ENCODE peak calls at places on chromosome 9, in ten cellular contexts. O, M, Z, T, Q, B, U, I, R and A are unnamed samples.

GRCh38 chr9:6382681-6383080 is 30.3 kb upstream of the UHRF2 start:
- DNase-seq in O (no peak), M (no peak), Z (no peak), T (no peak), Q (peak), B (no peak), U (no peak), I (no peak), R (no peak), A (no peak)

GRCh38 chr9:89662718-89663246 is 58.0 kb downstream of the GADD45G start:
- DNase-seq in O (no peak), M (no peak), Z (no peak), T (no peak), Q (no peak), B (no peak), U (no peak), I (no peak), R (no peak), A (no peak)

GRCh38 chr9:12838546-12838945 is 63.7 kb downstream of the LURAP1L start:
- DNase-seq in O (no peak), M (no peak), Z (no peak), T (no peak), Q (peak), B (no peak), U (no peak), I (no peak), R (no peak), A (no peak)

GRCh38 chr9:126514037-126514821 is 99.5 kb upstream of the LMX1B start:
- DNase-seq in O (peak), M (peak), Z (peak), T (no peak), Q (peak), B (no peak), U (peak), I (no peak), R (no peak), A (peak)

GRCh38 chr9:18438300-18438925 is 35.5 kb upstream of the ADAMTSL1 start:
- DNase-seq in O (peak), M (peak), Z (no peak), T (peak), Q (peak), B (no peak), U (peak), I (no peak), R (peak), A (peak)

GRCh38 chr9:119086590-119086989 is 282.6 kb downstream of the BRINP1 start:
- DNase-seq in O (no peak), M (no peak), Z (no peak), T (no peak), Q (no peak), B (no peak), U (no peak), I (no peak), R (no peak), A (no peak)

GRCh38 chr9:91789941-91790340 is 160.1 kb downstream of the ROR2 start:
- DNase-seq in O (no peak), M (no peak), Z (no peak), T (no peak), Q (peak), B (no peak), U (no peak), I (no peak), R (no peak), A (no peak)

GRCh38 chr9:18238254-18238653 is 235.7 kb upstream of the ADAMTSL1 start:
- DNase-seq in O (no peak), M (no peak), Z (no peak), T (no peak), Q (peak), B (no peak), U (no peak), I (no peak), R (no peak), A (no peak)

GRCh38 chr9:2722715-2723114 is 5.4 kb downstream of the KCNV2 start:
- DNase-seq in O (no peak), M (no peak), Z (no peak), T (no peak), Q (peak), B (peak), U (no peak), I (peak), R (no peak), A (no peak)

GRCh38 chr9:80648336-80648735 is 1041.0 kb downstream of the TLE1 start:
- DNase-seq in O (no peak), M (no peak), Z (no peak), T (no peak), Q (peak), B (no peak), U (no peak), I (no peak), R (no peak), A (no peak)

GRCh38 chr9:80235752-80236151 is 664.0 kb downstream of the TLE4 start:
- DNase-seq in O (no peak), M (no peak), Z (no peak), T (no peak), Q (no peak), B (no peak), U (no peak), I (no peak), R (no peak), A (no peak)

GRCh38 chr9:70484232-70485130 is 70.0 kb upstream of the KLF9 start:
- DNase-seq in O (no peak), M (peak), Z (no peak), T (peak), Q (peak), B (no peak), U (peak), I (peak), R (peak), A (peak)

GRCh38 chr9:38278931-38279532 is 113.5 kb upstream of the ALDH1B1 start:
- DNase-seq in O (no peak), M (no peak), Z (no peak), T (no peak), Q (no peak), B (no peak), U (no peak), I (no peak), R (no peak), A (no peak)

GRCh38 chr9:136482046-136482792 is 621 bp downstream of the SEC16A start:
- DNase-seq in O (no peak), M (no peak), Z (peak), T (peak), Q (peak), B (peak), U (peak), I (no peak), R (peak), A (no peak)

GRCh38 chr9:126607731-126608130 is 6.0 kb upstream of the LMX1B start:
- DNase-seq in O (no peak), M (no peak), Z (no peak), T (no peak), Q (no peak), B (peak), U (no peak), I (no peak), R (no peak), A (no peak)

GRCh38 chr9:27090231-27090630 is 18.8 kb upstream of the TEK start:
- DNase-seq in O (no peak), M (no peak), Z (no peak), T (no peak), Q (no peak), B (no peak), U (no peak), I (no peak), R (no peak), A (no peak)

GRCh38 chr9:90873422-90873821 is 71.8 kb downstream of the SYK start:
- DNase-seq in O (no peak), M (no peak), Z (no peak), T (no peak), Q (no peak), B (no peak), U (no peak), I (peak), R (no peak), A (no peak)

GRCh38 chr9:33139421-33140228 is 27.5 kb downstream of the B4GALT1 start:
- DNase-seq in O (peak), M (peak), Z (no peak), T (peak), Q (peak), B (peak), U (peak), I (peak), R (peak), A (peak)

GRCh38 chr9:124291801-124292396 is 34.1 kb downstream of the NEK6 start:
- DNase-seq in O (peak), M (no peak), Z (no peak), T (no peak), Q (no peak), B (no peak), U (no peak), I (no peak), R (no peak), A (no peak)

GRCh38 chr9:109953813-109954489 is 174.0 kb downstream of the PALM2AKAP2 start:
- DNase-seq in O (no peak), M (no peak), Z (no peak), T (no peak), Q (no peak), B (no peak), U (no peak), I (no peak), R (no peak), A (no peak)
- TF ChIP-seq CTCF in O (no peak), M (no peak), Z (no peak), T (no peak), Q (no peak), B (no peak), U (no peak), I (no peak), R (no peak), A (no peak)

DNA sequence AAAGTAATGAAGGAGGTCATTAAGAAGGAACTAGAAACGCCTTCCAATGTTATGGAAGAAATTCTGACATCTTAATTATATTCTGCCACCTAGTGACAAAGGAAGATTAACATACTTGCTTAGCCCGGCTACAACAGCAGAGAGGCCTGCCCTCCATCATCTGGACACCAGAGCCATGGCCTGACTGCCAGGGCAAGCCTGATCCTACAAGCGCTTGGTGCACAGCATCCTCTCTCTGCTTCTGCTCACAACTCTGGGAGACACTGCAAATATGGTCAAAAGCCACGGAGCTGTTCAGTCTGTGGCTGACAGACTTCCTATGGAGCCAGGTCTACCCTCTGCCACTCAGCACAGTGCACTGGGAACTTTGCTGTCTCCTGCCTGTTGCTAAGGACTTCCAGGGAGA is 87.3 kb upstream of the SLC44A1 start:
- DNase-seq in O (peak), M (peak), Z (no peak), T (peak), Q (peak), B (no peak), U (peak), I (peak), R (peak), A (peak)
- H3K27ac ChIP-seq in O (no peak), M (no peak), Z (no peak), T (no peak), Q (peak), B (peak), U (no peak), I (no peak), R (peak), A (peak)

GRCh38 chr9:121138973-121139372 is 62.7 kb downstream of the RAB14 start:
- DNase-seq in O (no peak), M (no peak), Z (no peak), T (no peak), Q (no peak), B (no peak), U (no peak), I (no peak), R (no peak), A (no peak)
- TF ChIP-seq CTCF in O (no peak), M (no peak), Z (no peak), T (no peak), Q (no peak), B (no peak), U (no peak), I (no peak), R (no peak), A (no peak)

DNA sequence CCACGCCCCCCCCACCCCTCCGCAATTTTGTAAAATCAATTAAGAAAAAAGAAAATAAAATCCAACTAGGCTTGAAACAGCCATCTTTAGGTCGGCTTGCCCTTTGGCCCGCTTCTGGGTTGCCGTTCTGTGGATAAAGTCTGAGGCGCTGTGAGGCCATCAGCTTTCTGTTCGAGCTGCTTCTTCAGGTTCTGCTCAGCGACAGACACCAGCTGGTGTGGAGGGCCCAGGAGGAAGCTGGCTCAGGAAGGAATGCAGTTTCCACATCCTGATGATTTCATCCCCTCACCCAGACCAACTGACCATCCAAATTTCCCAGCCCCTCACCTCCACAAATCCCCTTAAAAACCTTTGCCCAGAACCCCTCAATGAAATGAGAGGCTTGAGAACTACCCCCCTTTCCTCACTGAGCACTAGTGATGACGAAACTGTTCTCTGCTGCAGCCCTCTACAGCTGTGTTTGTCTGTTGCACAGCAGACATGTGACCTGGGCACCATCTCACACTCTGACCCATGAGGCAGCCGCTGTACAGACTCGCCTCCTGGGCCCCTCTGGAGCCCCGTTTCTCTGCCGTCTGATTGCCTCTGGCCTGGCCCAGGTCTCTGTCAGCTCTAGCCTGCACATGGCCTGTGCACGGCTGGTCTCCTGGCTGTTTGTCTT is 45.4 kb downstream of the SPATA31C2 start:
- DNase-seq in O (no peak), M (peak), Z (no peak), T (no peak), Q (peak), B (no peak), U (no peak), I (no peak), R (no peak), A (peak)
- H3K27ac ChIP-seq in O (peak), M (no peak), Z (no peak), T (no peak), Q (peak), B (no peak), U (no peak), I (no peak), R (no peak), A (peak)